ENCODE peak calls at places on chromosome 1, in seven cellular contexts. V, Z, Y, D, W, J and C are unnamed samples.

GRCh38 chr1:70204578-70204977 is 801 bp downstream of the LRRC40 start:
- DNase-seq in V (no peak), D (peak; percentile 3), Z (no peak), J (no peak), W (peak; percentile 25), Y (no peak), C (no peak)

GRCh38 chr1:184604152-184604900 is 150.3 kb downstream of the EDEM3 start:
- DNase-seq in V (no peak), W (no peak), J (no peak), Y (no peak), D (no peak), Z (no peak), C (no peak)

GRCh38 chr1:24450857-24451397 is 35.3 kb downstream of the NIPAL3 start:
- DNase-seq in V (no peak), Y (no peak), J (no peak), Z (no peak), W (no peak), D (no peak), C (no peak)

GRCh38 chr1:67755160-67755559 is 70.2 kb downstream of the GADD45A start:
- DNase-seq in D (no peak), W (no peak), J (no peak), V (no peak), Z (no peak), Y (no peak), C (no peak)

GRCh38 chr1:47547753-47548152 is 109.9 kb downstream of the FOXD2 start:
- DNase-seq in W (no peak), V (no peak), Z (no peak), Y (no peak), J (no peak), D (peak; percentile 65), C (no peak)

GRCh38 chr1:228101614-228101993 is 1.5 kb downstream of the C1orf35 start:
- DNase-seq in Y (no peak), J (no peak), D (no peak), W (no peak), Z (no peak), V (no peak), C (no peak)

GRCh38 chr1:99441234-99442095 is 177.2 kb downstream of the PLPPR4 start:
- DNase-seq in J (peak; percentile 43), Y (peak; percentile 15), V (no peak), D (peak; percentile 10), W (peak; percentile 22), Z (no peak), C (no peak)

GRCh38 chr1:58721247-58721820 is 21.5 kb upstream of the MYSM1 start:
- DNase-seq in D (no peak), J (no peak), W (no peak), Y (no peak), Z (no peak), V (no peak), C (no peak)

GRCh38 chr1:246602194-246602593 is 35.9 kb downstream of the CNST start:
- DNase-seq in D (no peak), Y (no peak), V (no peak), J (no peak), Z (no peak), W (no peak), C (no peak)

GRCh38 chr1:8533907-8534306 is 216.0 kb downstream of the SLC45A1 start:
- DNase-seq in W (no peak), D (no peak), Z (no peak), Y (no peak), J (no peak), V (no peak), C (no peak)

GRCh38 chr1:22868331-22868730 is 104.3 kb downstream of the LACTBL1 start:
- DNase-seq in D (no peak), V (no peak), J (no peak), Y (no peak), Z (no peak), W (peak; percentile 47), C (no peak)

GRCh38 chr1:202802998-202803932 is 5.0 kb downstream of the KDM5B start:
- DNase-seq in J (peak; percentile 25), Y (no peak), Z (no peak), V (no peak), D (no peak), W (peak; percentile 63), C (no peak)

GRCh38 chr1:192167941-192168685 is 9.9 kb downstream of the RGS18 start:
- DNase-seq in W (peak; percentile 47), J (no peak), V (no peak), Z (no peak), Y (no peak), D (no peak), C (no peak)

GRCh38 chr1:85638412-85638811 is 57.9 kb downstream of the CCN1 start:
- DNase-seq in W (no peak), J (no peak), D (no peak), Z (no peak), Y (no peak), V (no peak), C (no peak)

GRCh38 chr1:182631954-182632353 is 27.8 kb upstream of the RGS16 start:
- DNase-seq in V (no peak), W (no peak), J (no peak), Y (no peak), Z (no peak), D (no peak), C (no peak)

GRCh38 chr1:76185207-76185606 is 110.7 kb downstream of the ST6GALNAC3 start:
- DNase-seq in W (no peak), D (no peak), Z (no peak), V (no peak), Y (no peak), J (no peak), C (no peak)

GRCh38 chr1:19704247-19705113 is 39.8 kb downstream of the HTR6 start:
- DNase-seq in J (peak; percentile 45), Y (peak; percentile 51), V (peak; percentile 90), Z (no peak), W (peak; percentile 68), D (peak; percentile 67), C (peak; percentile 25)